ENCODE peak calls at places on chromosomes 5 and 9, in five cellular contexts. One of them, this sample, is unnamed.
A peak's percentile ranks its signal among the peaks of the same experiment; 100 is the strongest.

GRCh38 chr9:4833781-4834560 is 41.2 kb downstream of the RCL1 start:
- DNase-seq in astrocyte: peak; percentile 39
- DNase-seq in IMR-90: peak; percentile 84
- DNase-seq in mucosa of descending colon: no peak
- DNase-seq in brain microvascular endothelial cell: no peak
- DNase-seq in this sample: peak; percentile 68

GRCh38 chr5:1416856-1417469 is 28.3 kb downstream of the SLC6A3 start:
- DNase-seq in astrocyte: no peak
- DNase-seq in IMR-90: no peak
- DNase-seq in mucosa of descending colon: no peak
- DNase-seq in brain microvascular endothelial cell: no peak
- DNase-seq in this sample: no peak

GRCh38 chr5:143101740-143102386 is 301.6 kb downstream of the NR3C1 start:
- DNase-seq in astrocyte: no peak
- DNase-seq in IMR-90: no peak
- DNase-seq in mucosa of descending colon: no peak
- DNase-seq in brain microvascular endothelial cell: no peak
- DNase-seq in this sample: no peak

GRCh38 chr9:107351382-107352045 is 68.4 kb downstream of the RAD23B start:
- DNase-seq in astrocyte: no peak
- DNase-seq in IMR-90: no peak
- DNase-seq in mucosa of descending colon: no peak
- DNase-seq in brain microvascular endothelial cell: no peak
- DNase-seq in this sample: peak; percentile 89

GRCh38 chr9:80707120-80707519 is 982.2 kb downstream of the TLE1 start:
- DNase-seq in astrocyte: peak; percentile 50
- DNase-seq in IMR-90: peak; percentile 51
- DNase-seq in mucosa of descending colon: no peak
- DNase-seq in brain microvascular endothelial cell: peak; percentile 28
- DNase-seq in this sample: peak; percentile 67

GRCh38 chr9:120625222-120625621 is 45.3 kb upstream of the CDK5RAP2 start:
- DNase-seq in astrocyte: peak; percentile 18
- DNase-seq in IMR-90: peak; percentile 51
- DNase-seq in mucosa of descending colon: no peak
- DNase-seq in brain microvascular endothelial cell: no peak
- DNase-seq in this sample: peak; percentile 61

GRCh38 chr5:142803428-142804111 is 33.4 kb downstream of the ARHGAP26 start:
- DNase-seq in astrocyte: no peak
- DNase-seq in IMR-90: peak; percentile 68
- DNase-seq in mucosa of descending colon: no peak
- DNase-seq in brain microvascular endothelial cell: peak; percentile 94
- DNase-seq in this sample: no peak

GRCh38 chr5:144156767-144157171 is 13.7 kb downstream of the YIPF5 start:
- DNase-seq in astrocyte: no peak
- DNase-seq in IMR-90: peak; percentile 53
- DNase-seq in mucosa of descending colon: no peak
- DNase-seq in brain microvascular endothelial cell: no peak
- DNase-seq in this sample: peak; percentile 40

GRCh38 chr9:125549465-125550215 is 157.4 kb downstream of the MAPKAP1 start:
- DNase-seq in astrocyte: peak; percentile 62
- DNase-seq in IMR-90: no peak
- DNase-seq in mucosa of descending colon: no peak
- DNase-seq in brain microvascular endothelial cell: no peak
- DNase-seq in this sample: no peak

GRCh38 chr5:82225525-82226172 is 52.5 kb downstream of the RPS23 start:
- DNase-seq in astrocyte: peak; percentile 22
- DNase-seq in IMR-90: peak; percentile 85
- DNase-seq in mucosa of descending colon: peak; percentile 83
- DNase-seq in brain microvascular endothelial cell: peak; percentile 63
- DNase-seq in this sample: peak; percentile 70

GRCh38 chr5:170743876-170744212 is 39.7 kb upstream of the GABRP start:
- DNase-seq in astrocyte: no peak
- DNase-seq in IMR-90: no peak
- DNase-seq in mucosa of descending colon: no peak
- DNase-seq in brain microvascular endothelial cell: no peak
- DNase-seq in this sample: no peak
- H3K4me3 ChIP-seq in astrocyte: no peak overlapping the region
- H3K4me3 ChIP-seq in IMR-90: no peak overlapping the region
- H3K4me3 ChIP-seq in mucosa of descending colon: no peak overlapping the region
- H3K4me3 ChIP-seq in brain microvascular endothelial cell: no peak overlapping the region
- H3K4me3 ChIP-seq in this sample: no peak overlapping the region

DNA sequence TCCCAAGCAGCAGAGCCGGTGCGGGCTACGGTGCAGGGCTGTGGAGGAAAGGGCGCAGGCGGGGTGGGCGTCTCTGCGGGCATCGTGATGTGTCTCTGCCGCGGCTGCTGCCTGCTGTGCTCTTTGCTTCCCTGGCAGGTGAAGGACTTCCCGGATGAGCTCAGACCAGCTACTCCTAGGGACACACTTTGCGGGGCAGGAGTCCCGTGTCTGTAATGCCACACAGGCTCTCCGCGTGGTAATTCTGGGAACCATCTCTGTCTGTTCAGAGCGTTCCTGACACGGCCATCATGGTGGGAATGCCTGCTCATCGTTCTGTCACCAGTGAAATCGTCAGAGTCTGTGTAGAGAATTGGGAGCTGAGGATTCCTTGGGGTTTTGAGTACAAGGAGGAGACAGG is 235.5 kb downstream of the FANCC start:
- DNase-seq in astrocyte: no peak
- DNase-seq in IMR-90: no peak
- DNase-seq in mucosa of descending colon: no peak
- DNase-seq in brain microvascular endothelial cell: no peak
- DNase-seq in this sample: no peak
- H3K36me3 ChIP-seq in astrocyte: peaks cover 51% of the 10 kb centered on the region
- H3K36me3 ChIP-seq in IMR-90: peaks cover 73% of the 10 kb centered on the region
- H3K36me3 ChIP-seq in mucosa of descending colon: peaks cover 7% of the 10 kb centered on the region
- H3K36me3 ChIP-seq in brain microvascular endothelial cell: peaks cover 50% of the 10 kb centered on the region
- H3K36me3 ChIP-seq in this sample: peaks cover 61% of the 10 kb centered on the region

GRCh38 chr5:97142521-97143254 is at the start of gene LIX1:
- DNase-seq in astrocyte: no peak
- DNase-seq in IMR-90: peak; percentile 36
- DNase-seq in mucosa of descending colon: peak; percentile 53
- DNase-seq in brain microvascular endothelial cell: peak; percentile 47
- DNase-seq in this sample: peak; percentile 28

GRCh38 chr5:97136471-97136870 is 5.9 kb downstream of the LIX1 start:
- DNase-seq in astrocyte: no peak
- DNase-seq in IMR-90: no peak
- DNase-seq in mucosa of descending colon: no peak
- DNase-seq in brain microvascular endothelial cell: no peak
- DNase-seq in this sample: no peak

GRCh38 chr5:97143715-97144114 is 1.3 kb upstream of the LIX1 start:
- DNase-seq in astrocyte: no peak
- DNase-seq in IMR-90: no peak
- DNase-seq in mucosa of descending colon: no peak
- DNase-seq in brain microvascular endothelial cell: no peak
- DNase-seq in this sample: no peak

GRCh38 chr5:97141031-97141430 is 1.4 kb downstream of the LIX1 start:
- DNase-seq in astrocyte: no peak
- DNase-seq in IMR-90: no peak
- DNase-seq in mucosa of descending colon: no peak
- DNase-seq in brain microvascular endothelial cell: no peak
- DNase-seq in this sample: no peak

GRCh38 chr5:97141539-97141938 is 872 bp downstream of the LIX1 start:
- DNase-seq in astrocyte: no peak
- DNase-seq in IMR-90: no peak
- DNase-seq in mucosa of descending colon: no peak
- DNase-seq in brain microvascular endothelial cell: no peak
- DNase-seq in this sample: no peak
- H3K4me3 ChIP-seq in astrocyte: no peak overlapping the region
- H3K4me3 ChIP-seq in IMR-90: no peak overlapping the region
- H3K4me3 ChIP-seq in mucosa of descending colon: no peak overlapping the region
- H3K4me3 ChIP-seq in brain microvascular endothelial cell: no peak overlapping the region
- H3K4me3 ChIP-seq in this sample: no peak overlapping the region

DNA sequence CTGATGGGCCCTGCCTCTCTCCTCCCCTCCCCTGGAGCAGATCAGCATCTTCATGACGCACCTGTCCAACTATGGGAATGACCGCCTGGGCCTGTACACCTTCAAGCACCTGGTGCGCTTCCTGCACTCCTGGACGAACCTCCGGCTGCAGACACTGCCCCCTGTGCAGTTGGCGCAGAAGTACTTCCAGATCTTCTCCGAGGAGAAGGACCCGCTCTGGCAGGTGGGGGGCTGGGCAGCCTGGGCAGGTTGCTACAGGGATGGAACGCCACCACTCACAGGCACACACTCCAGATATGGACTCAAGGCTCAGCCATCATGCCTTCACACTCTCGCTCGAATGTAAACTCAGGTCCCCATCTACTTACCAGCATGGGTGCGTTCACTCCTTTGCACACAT is 32.1 kb downstream of the NDST1 start:
- DNase-seq in astrocyte: no peak
- DNase-seq in IMR-90: no peak
- DNase-seq in mucosa of descending colon: no peak
- DNase-seq in brain microvascular endothelial cell: no peak
- DNase-seq in this sample: no peak
- H3K36me3 ChIP-seq in astrocyte: peaks cover 55% of the 10 kb centered on the region
- H3K36me3 ChIP-seq in IMR-90: peaks cover 67% of the 10 kb centered on the region
- H3K36me3 ChIP-seq in mucosa of descending colon: no peaks in the 10 kb centered on the region
- H3K36me3 ChIP-seq in brain microvascular endothelial cell: peaks cover 68% of the 10 kb centered on the region
- H3K36me3 ChIP-seq in this sample: peaks cover 37% of the 10 kb centered on the region

GRCh38 chr9:37438359-37438758 is 15.9 kb downstream of the GRHPR start:
- DNase-seq in astrocyte: no peak
- DNase-seq in IMR-90: no peak
- DNase-seq in mucosa of descending colon: no peak
- DNase-seq in brain microvascular endothelial cell: no peak
- DNase-seq in this sample: no peak

GRCh38 chr9:37437010-37437409 is 14.5 kb downstream of the GRHPR start:
- DNase-seq in astrocyte: no peak
- DNase-seq in IMR-90: no peak
- DNase-seq in mucosa of descending colon: no peak
- DNase-seq in brain microvascular endothelial cell: no peak
- DNase-seq in this sample: no peak

GRCh38 chr9:37436540-37436939 is 14.0 kb downstream of the GRHPR start:
- DNase-seq in astrocyte: no peak
- DNase-seq in IMR-90: no peak
- DNase-seq in mucosa of descending colon: no peak
- DNase-seq in brain microvascular endothelial cell: no peak
- DNase-seq in this sample: no peak

GRCh38 chr9:37433754-37434435 is 11.4 kb downstream of the GRHPR start:
- DNase-seq in astrocyte: no peak
- DNase-seq in IMR-90: peak; percentile 11
- DNase-seq in mucosa of descending colon: no peak
- DNase-seq in brain microvascular endothelial cell: no peak
- DNase-seq in this sample: no peak

GRCh38 chr9:37437616-37438015 is 15.1 kb downstream of the GRHPR start:
- DNase-seq in astrocyte: no peak
- DNase-seq in IMR-90: no peak
- DNase-seq in mucosa of descending colon: no peak
- DNase-seq in brain microvascular endothelial cell: no peak
- DNase-seq in this sample: no peak
- H3K4me3 ChIP-seq in astrocyte: no peak overlapping the region
- H3K4me3 ChIP-seq in IMR-90: no peak overlapping the region
- H3K4me3 ChIP-seq in mucosa of descending colon: no peak overlapping the region
- H3K4me3 ChIP-seq in brain microvascular endothelial cell: no peak overlapping the region
- H3K4me3 ChIP-seq in this sample: no peak overlapping the region

DNA sequence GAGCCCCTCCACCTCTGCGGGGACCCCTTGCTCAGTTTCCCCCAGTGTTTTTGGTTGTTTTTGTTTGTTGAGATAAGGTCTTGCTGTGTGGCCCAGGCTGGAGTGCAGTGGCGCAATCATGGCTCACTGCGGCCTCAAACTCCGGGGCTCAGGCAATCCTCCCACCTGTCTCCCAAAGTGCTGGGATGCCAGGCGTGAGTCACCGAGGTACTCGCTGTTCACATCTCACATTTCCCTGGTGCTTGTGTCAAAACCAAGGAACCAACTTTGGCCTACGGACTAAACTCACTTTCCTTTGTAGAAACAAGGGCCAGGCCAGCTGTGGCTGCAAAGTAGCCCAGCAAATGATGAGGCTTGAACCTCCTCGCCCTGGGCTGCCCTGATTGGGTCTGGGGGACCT is 9.7 kb upstream of the AJM1 start:
- DNase-seq in astrocyte: no peak
- DNase-seq in IMR-90: no peak
- DNase-seq in mucosa of descending colon: no peak
- DNase-seq in brain microvascular endothelial cell: no peak
- DNase-seq in this sample: no peak
- H3K36me3 ChIP-seq in astrocyte: no peaks in the 10 kb centered on the region
- H3K36me3 ChIP-seq in IMR-90: peaks cover 48% of the 10 kb centered on the region
- H3K36me3 ChIP-seq in mucosa of descending colon: no peaks in the 10 kb centered on the region
- H3K36me3 ChIP-seq in brain microvascular endothelial cell: peaks cover 49% of the 10 kb centered on the region
- H3K36me3 ChIP-seq in this sample: peaks cover 22% of the 10 kb centered on the region

GRCh38 chr5:136193396-136193935 is 504 bp upstream of the SMIM32 start:
- DNase-seq in astrocyte: no peak
- DNase-seq in IMR-90: no peak
- DNase-seq in mucosa of descending colon: no peak
- DNase-seq in brain microvascular endothelial cell: no peak
- DNase-seq in this sample: no peak

GRCh38 chr5:136192526-136193395 is at the start of gene SMIM32:
- DNase-seq in astrocyte: no peak
- DNase-seq in IMR-90: no peak
- DNase-seq in mucosa of descending colon: peak; percentile 71
- DNase-seq in brain microvascular endothelial cell: no peak
- DNase-seq in this sample: no peak

GRCh38 chr5:136190904-136191303 is 2.1 kb downstream of the SMIM32 start:
- DNase-seq in astrocyte: no peak
- DNase-seq in IMR-90: no peak
- DNase-seq in mucosa of descending colon: no peak
- DNase-seq in brain microvascular endothelial cell: no peak
- DNase-seq in this sample: no peak

GRCh38 chr5:136192015-136192525 is 892 bp downstream of the SMIM32 start:
- DNase-seq in astrocyte: no peak
- DNase-seq in IMR-90: no peak
- DNase-seq in mucosa of descending colon: peak; percentile 33
- DNase-seq in brain microvascular endothelial cell: no peak
- DNase-seq in this sample: no peak

GRCh38 chr5:136191304-136192014 is 1.5 kb downstream of the SMIM32 start:
- DNase-seq in astrocyte: peak; percentile 33
- DNase-seq in IMR-90: peak; percentile 20
- DNase-seq in mucosa of descending colon: peak; percentile 65
- DNase-seq in brain microvascular endothelial cell: no peak
- DNase-seq in this sample: peak; percentile 55
- H3K4me3 ChIP-seq in astrocyte: peak overlapping the region; percentile 50
- H3K4me3 ChIP-seq in IMR-90: no peak overlapping the region
- H3K4me3 ChIP-seq in mucosa of descending colon: no peak overlapping the region
- H3K4me3 ChIP-seq in brain microvascular endothelial cell: peak overlapping the region; percentile 37
- H3K4me3 ChIP-seq in this sample: peak overlapping the region; percentile 29

DNA sequence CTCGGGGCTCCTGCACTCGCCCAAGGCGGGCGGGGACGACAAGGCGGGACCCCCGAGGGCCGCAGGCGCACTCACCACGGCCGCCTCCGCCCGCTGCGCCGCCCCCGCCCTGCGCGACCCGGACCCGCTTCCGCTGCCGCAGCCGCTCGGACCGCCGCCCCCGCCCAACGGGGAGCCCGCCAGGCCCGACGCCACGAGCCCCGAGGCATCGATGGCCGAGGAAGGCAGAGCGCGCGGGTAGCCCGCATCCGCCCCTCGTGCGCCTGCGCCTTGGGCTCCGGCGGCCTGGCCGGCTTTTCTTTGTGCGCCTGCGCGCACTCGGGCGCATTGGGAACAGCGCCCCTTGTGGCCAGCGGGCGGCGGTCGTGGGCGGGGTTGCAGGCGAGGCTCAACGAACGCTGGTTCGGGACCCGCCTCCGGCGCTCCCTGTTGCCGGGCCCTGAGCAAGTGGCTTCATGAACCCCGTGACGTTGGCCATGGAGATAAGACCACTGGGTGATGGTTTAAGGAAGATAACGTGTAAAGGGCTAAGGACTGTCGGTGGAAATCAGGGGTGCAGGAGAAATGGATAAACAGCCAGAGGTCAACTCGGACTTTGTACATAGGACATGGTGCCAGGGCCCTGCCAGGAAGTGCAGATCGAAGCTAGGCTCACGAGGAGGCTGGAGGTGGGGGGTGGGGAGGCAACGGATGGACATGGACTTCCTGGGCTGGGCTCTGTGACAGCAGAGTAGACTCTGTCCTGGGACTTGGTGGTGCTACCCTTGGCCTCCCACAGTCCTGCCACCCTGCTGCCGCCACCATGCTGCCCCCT is at the start of the genes C8G and FBXW5:
- DNase-seq in astrocyte: peak; percentile 73
- DNase-seq in IMR-90: peak; percentile 89
- DNase-seq in mucosa of descending colon: peak; percentile 92
- DNase-seq in brain microvascular endothelial cell: peak; percentile 75
- DNase-seq in this sample: peak; percentile 65
- H3K36me3 ChIP-seq in astrocyte: no peaks in the 10 kb centered on the region
- H3K36me3 ChIP-seq in IMR-90: peaks cover 33% of the 10 kb centered on the region
- H3K36me3 ChIP-seq in mucosa of descending colon: peaks cover 20% of the 10 kb centered on the region
- H3K36me3 ChIP-seq in brain microvascular endothelial cell: peaks cover 36% of the 10 kb centered on the region
- H3K36me3 ChIP-seq in this sample: peaks cover 20% of the 10 kb centered on the region